ENCODE peak calls at places on chromosomes 11 and 22, in five cellular contexts. V is H9, H is trophoblast cell, P is neuronal stem cell, I is H1. J is an unnamed sample.

GRCh38 chr11:18727499-18728236 is 1.7 kb upstream of the IGSF22 start:
- DNase-seq in I (peak; percentile 85), V (peak; percentile 80), P (peak; percentile 50), H (no peak), J (peak; percentile 48)

GRCh38 chr11:126049159-126049558 is 13.5 kb downstream of the CDON start:
- DNase-seq in H (no peak), I (no peak), P (no peak), V (no peak), J (peak; percentile 26)

GRCh38 chr22:27086728-27087450 is 429.5 kb downstream of the MIAT start:
- DNase-seq in V (no peak), H (no peak), P (no peak), I (no peak), J (no peak)

GRCh38 chr11:71988050-71988449 is 10.7 kb upstream of the IL18BP start:
- DNase-seq in P (no peak), H (peak; percentile 89), I (no peak), V (no peak), J (no peak)

GRCh38 chr11:95516786-95517185 is 272.8 kb downstream of the FAM76B start:
- DNase-seq in V (no peak), H (no peak), P (no peak), I (no peak), J (peak; percentile 83)

GRCh38 chr11:47359586-47359985 is 7.1 kb upstream of the MYBPC3 start:
- DNase-seq in H (no peak), P (no peak), V (no peak), I (no peak), J (no peak)

GRCh38 chr11:26027887-26028286 is 304.0 kb upstream of the ANO3 start:
- DNase-seq in P (no peak), H (no peak), V (no peak), I (no peak), J (peak; percentile 21)

GRCh38 chr11:88537613-88538012 is 200.1 kb upstream of the CTSC start:
- DNase-seq in H (no peak), I (no peak), P (no peak), V (no peak), J (no peak)

GRCh38 chr11:115488945-115489344 is 15.3 kb downstream of the CADM1 start:
- DNase-seq in I (no peak), H (peak; percentile 60), P (no peak), V (no peak), J (peak; percentile 76)

DNA sequence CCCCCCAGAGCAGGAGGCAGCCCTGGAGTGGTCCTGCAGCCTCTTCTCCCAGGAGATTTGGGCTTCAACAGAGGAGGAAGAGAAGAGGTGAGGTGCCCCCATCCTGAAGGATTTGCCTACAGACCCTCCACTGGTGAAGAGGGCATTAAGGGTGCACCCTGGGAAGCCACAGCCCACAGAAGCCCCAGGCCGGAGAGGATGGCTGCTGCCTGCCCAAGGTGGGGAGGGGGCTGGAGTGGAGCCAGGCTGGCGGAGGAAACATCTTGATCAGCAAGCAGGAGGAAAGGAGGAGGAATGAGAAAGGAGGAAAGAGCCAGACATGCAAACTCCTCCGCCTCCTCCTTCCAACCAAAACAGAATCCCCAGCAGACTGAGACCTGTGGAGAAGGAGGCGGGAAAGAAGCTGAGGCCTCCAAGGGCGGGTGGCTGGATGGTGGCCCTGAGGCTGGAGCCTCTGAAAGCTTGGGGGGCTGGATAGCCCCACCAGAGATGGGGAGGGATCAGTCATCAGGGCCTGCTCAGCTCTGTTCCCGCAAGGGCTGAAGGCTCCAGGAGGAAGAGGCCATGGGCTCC is 31.3 kb downstream of the ARRB1 start:
- DNase-seq in P (no peak), I (no peak), V (no peak), H (no peak), J (no peak)
- H2BK12ac ChIP-seq in P (no peak overlapping the region), I (no peak overlapping the region), V (no peak overlapping the region), H (no peak overlapping the region), J (no peak overlapping the region)

GRCh38 chr22:44523981-44524759 is 26.1 kb upstream of the RTL6 start:
- DNase-seq in P (no peak), H (peak; percentile 70), I (peak; percentile 27), V (peak; percentile 7), J (peak; percentile 99)
- H3K27ac ChIP-seq in P (no peak overlapping the region), H (no peak overlapping the region), I (no peak overlapping the region), V (no peak overlapping the region), J (peak overlapping the region; percentile 85)

GRCh38 chr22:30694171-30694637 is 470 bp upstream of the OSBP2 start:
- DNase-seq in P (peak; percentile 40), H (no peak), V (peak; percentile 76), I (peak; percentile 82), J (peak; percentile 11)
- H3K9ac ChIP-seq in P (peak overlapping the region; percentile 94), H (no peak overlapping the region), V (peak overlapping the region; percentile 57), I (peak overlapping the region; percentile 40), J (peak overlapping the region; percentile 80)

GRCh38 chr11:111231836-111232235 is 13.7 kb upstream of the POU2AF2 start:
- DNase-seq in I (no peak), H (no peak), V (no peak), P (no peak), J (no peak)

GRCh38 chr11:111225871-111226270 is 19.7 kb upstream of the POU2AF2 start:
- DNase-seq in P (no peak), H (no peak), V (no peak), I (no peak), J (no peak)

GRCh38 chr11:111230122-111230465 is 15.4 kb upstream of the POU2AF2 start:
- DNase-seq in I (no peak), V (no peak), P (no peak), H (no peak), J (no peak)

DNA sequence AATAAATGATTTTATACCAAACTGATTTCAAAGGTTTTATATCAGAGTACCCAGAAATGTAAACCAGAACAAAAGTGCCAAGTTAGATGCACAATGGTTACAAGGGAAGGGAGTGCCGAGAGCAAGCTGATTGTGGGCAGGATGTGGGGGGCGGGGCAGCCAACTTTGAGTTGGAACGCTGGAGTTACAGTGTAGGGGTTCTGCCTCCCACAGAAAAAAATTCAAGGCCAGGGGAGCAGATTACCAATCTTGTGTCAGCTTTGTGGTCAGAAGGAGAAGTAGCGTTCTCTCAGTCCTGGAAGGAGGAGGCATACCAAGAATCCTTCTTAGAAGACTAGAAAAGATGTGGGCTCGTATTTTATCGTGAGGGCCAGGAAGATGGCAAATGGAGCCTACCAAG is 15.9 kb upstream of the POU2AF2 start:
- DNase-seq in V (no peak), P (no peak), I (no peak), H (no peak), J (no peak)
- H2BK12ac ChIP-seq in V (no peak overlapping the region), P (no peak overlapping the region), I (no peak overlapping the region), H (no peak overlapping the region), J (no peak overlapping the region)

DNA sequence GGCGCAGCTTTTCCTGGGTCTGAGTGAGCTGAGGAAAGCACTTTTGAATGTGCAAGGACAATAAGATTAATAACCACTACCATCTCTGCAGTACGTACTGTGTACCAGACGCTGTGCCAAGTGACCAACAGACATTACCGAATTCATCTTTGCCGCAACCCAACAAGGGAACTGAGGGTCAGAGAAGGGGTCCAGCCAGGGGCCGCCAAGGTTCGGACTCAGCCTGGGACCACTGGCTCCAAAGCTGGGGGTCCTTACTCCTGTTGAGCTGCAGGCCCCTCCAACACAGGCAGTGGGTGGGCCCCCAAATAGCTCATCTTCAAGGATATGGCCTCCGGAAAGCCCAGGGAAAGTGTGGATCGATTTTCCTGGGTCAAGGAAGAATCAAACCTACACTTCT is 55.0 kb upstream of the EMID1 start:
- DNase-seq in P (no peak), V (no peak), I (no peak), H (no peak), J (no peak)
- H3K27ac ChIP-seq in P (no peak overlapping the region), V (no peak overlapping the region), I (no peak overlapping the region), H (no peak overlapping the region), J (no peak overlapping the region)

DNA sequence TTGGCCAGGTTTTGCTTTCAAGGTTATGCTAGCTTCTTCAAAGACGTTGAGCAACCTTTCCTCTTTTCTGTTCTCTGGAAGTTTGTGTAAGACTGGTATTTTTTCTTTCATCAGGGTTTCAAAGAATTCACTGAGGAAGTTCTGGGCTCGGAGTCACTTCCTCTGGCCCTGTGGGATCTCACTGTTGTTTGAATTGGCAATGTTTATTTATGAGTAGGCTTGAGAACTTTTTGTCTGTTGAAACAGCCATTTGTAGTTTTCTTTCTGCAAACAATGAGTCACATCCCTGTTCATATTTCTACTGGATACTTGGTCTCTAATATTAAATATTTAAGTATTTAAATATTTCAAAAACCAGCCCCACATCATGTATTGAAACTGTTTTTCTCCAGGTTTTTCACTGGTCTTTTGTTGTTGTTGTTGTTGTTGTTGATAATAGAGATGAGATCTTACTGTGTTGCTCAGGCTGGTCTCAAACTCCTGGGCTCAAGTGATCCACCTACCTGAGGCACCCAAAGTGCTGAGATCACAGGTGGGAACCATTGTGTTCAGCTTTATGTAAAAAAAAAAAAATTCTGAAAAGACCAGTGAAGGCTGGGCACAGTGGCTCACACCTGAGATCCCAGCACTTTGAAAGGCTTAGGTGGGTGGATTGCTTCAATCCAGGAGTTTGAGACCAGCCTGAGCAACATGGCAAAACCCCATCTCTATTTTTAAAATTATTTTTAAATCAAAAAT is 26.9 kb downstream of the SUSD2 start:
- DNase-seq in I (no peak), V (no peak), H (peak; percentile 85), P (no peak), J (peak; percentile 99)
- H3K9ac ChIP-seq in I (no peak overlapping the region), V (no peak overlapping the region), H (no peak overlapping the region), P (no peak overlapping the region), J (peak overlapping the region; percentile 76)

DNA sequence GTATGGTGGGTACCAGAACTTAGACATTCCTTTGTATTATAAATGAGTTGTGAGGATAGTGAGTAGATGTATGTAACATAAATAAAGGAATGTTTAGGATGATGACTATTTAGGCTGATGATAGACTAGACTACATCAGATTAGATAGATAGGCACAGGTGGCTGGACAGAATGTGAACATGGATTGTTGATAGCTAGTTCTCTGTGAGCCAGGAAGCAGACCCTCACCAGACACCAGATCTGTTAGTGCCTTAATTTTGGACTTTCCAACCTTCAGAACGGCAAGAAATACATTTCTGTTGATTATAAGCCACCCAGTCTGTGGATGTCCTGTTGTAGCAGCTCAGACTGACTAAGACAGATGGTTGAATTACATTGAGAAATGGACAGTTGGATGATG is 99.4 kb downstream of the SWAP70 start:
- DNase-seq in P (no peak), V (no peak), I (no peak), H (no peak), J (no peak)
- H2BK12ac ChIP-seq in P (no peak overlapping the region), V (no peak overlapping the region), I (no peak overlapping the region), H (no peak overlapping the region), J (peak overlapping the region; percentile 94)

GRCh38 chr11:108193725-108194124 is 28.7 kb downstream of the NPAT start:
- DNase-seq in V (no peak), I (no peak), H (no peak), P (no peak), J (no peak)
- H3K27ac ChIP-seq in V (no peak overlapping the region), I (no peak overlapping the region), H (no peak overlapping the region), P (no peak overlapping the region), J (no peak overlapping the region)

DNA sequence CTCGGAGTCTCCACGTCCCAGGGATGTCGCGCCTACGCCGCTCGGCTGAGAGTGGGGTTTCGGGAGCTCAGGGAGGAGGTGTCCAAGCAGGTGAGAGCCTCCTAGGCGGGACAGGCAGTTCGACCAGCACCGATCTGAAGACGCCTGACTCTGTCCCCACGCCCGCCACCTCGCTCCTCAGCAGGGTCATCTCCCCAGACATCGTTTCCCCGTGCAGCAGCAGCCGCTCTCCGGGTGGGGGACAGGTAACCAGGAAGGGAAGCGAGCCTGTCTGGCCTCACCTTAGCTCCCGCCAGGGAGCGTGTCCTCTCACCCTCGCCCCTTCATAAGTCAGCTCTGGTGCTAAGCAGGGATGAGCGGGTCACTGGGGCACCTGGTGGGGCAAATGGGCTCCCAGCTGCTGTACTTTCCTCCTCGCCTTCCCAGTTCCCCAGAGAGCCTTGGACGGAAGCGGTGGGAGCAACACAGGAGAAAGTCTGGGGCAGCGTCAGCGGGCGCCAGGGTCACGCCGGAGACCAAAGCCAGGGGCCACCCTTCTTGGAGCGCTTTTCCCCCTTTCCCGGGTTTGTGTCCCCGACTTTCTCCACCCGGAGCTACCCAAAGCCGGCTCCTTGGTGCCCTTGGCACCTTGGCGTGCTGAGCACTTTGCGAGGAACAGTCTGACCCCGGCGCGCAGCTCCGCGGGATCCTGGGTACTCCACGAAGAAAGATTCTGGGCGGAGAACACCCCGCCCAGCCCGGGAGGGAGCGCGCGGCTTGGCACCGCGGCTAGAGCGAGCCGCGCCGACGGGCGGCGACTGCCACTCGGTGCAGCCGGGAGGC is 1.6 kb downstream of the SPON1 start:
- DNase-seq in V (peak; percentile 48), I (peak; percentile 78), H (no peak), P (no peak), J (no peak)
- H3K9ac ChIP-seq in V (no peak overlapping the region), I (no peak overlapping the region), H (no peak overlapping the region), P (peak overlapping the region; percentile 78), J (peak overlapping the region; percentile 77)